ENCODE peak calls at places on chromosomes 6 and 20, in six cellular contexts. One of them, this sample, is unnamed.

GRCh38 chr6:43635387-43636311 is at the start of gene MAD2L1BP:
- DNase-seq in AG04450: no peak
- DNase-seq in cardiac fibroblast: peak
- DNase-seq in NCI-H1105: peak
- DNase-seq in Right ventricle myocardium superior: peak
- DNase-seq in stimulated activated naive CD8-positive, alpha-beta T cell treated with anti-CD3 and anti-CD28 coated beads, Interleukin-15, amount 100 ng/mL, for 72 hours: peak
- DNase-seq in this sample: peak

GRCh38 chr6:13538084-13538483 is 36.3 kb upstream of the SIRT5 start:
- DNase-seq in AG04450: peak
- DNase-seq in cardiac fibroblast: peak
- DNase-seq in NCI-H1105: no peak
- DNase-seq in Right ventricle myocardium superior: no peak
- DNase-seq in stimulated activated naive CD8-positive, alpha-beta T cell treated with anti-CD3 and anti-CD28 coated beads, Interleukin-15, amount 100 ng/mL, for 72 hours: no peak
- DNase-seq in this sample: peak

GRCh38 chr6:136014454-136015421 is 163.2 kb downstream of the PDE7B start:
- DNase-seq in AG04450: peak
- DNase-seq in cardiac fibroblast: peak
- DNase-seq in NCI-H1105: no peak
- DNase-seq in Right ventricle myocardium superior: no peak
- DNase-seq in stimulated activated naive CD8-positive, alpha-beta T cell treated with anti-CD3 and anti-CD28 coated beads, Interleukin-15, amount 100 ng/mL, for 72 hours: no peak
- DNase-seq in this sample: peak

GRCh38 chr20:34891166-34892062 is 15.0 kb downstream of the ACSS2 start:
- DNase-seq in AG04450: no peak
- DNase-seq in cardiac fibroblast: peak
- DNase-seq in NCI-H1105: no peak
- DNase-seq in Right ventricle myocardium superior: no peak
- DNase-seq in stimulated activated naive CD8-positive, alpha-beta T cell treated with anti-CD3 and anti-CD28 coated beads, Interleukin-15, amount 100 ng/mL, for 72 hours: peak
- DNase-seq in this sample: peak

GRCh38 chr20:61436674-61437279 is 184.7 kb downstream of the CDH4 start:
- DNase-seq in AG04450: no peak
- DNase-seq in cardiac fibroblast: peak
- DNase-seq in NCI-H1105: no peak
- DNase-seq in Right ventricle myocardium superior: no peak
- DNase-seq in stimulated activated naive CD8-positive, alpha-beta T cell treated with anti-CD3 and anti-CD28 coated beads, Interleukin-15, amount 100 ng/mL, for 72 hours: no peak
- DNase-seq in this sample: peak

GRCh38 chr6:121201108-121201507 is 133.2 kb downstream of the TBC1D32 start:
- DNase-seq in AG04450: no peak
- DNase-seq in cardiac fibroblast: peak
- DNase-seq in NCI-H1105: no peak
- DNase-seq in Right ventricle myocardium superior: no peak
- DNase-seq in stimulated activated naive CD8-positive, alpha-beta T cell treated with anti-CD3 and anti-CD28 coated beads, Interleukin-15, amount 100 ng/mL, for 72 hours: no peak
- DNase-seq in this sample: no peak

GRCh38 chr20:23082846-23083552 is 3.1 kb downstream of the CD93 start:
- DNase-seq in AG04450: no peak
- DNase-seq in cardiac fibroblast: no peak
- DNase-seq in NCI-H1105: no peak
- DNase-seq in Right ventricle myocardium superior: peak
- DNase-seq in stimulated activated naive CD8-positive, alpha-beta T cell treated with anti-CD3 and anti-CD28 coated beads, Interleukin-15, amount 100 ng/mL, for 72 hours: no peak
- DNase-seq in this sample: no peak

GRCh38 chr6:31713991-31714684 is 1.0 kb upstream of the LY6G6D start:
- DNase-seq in AG04450: no peak
- DNase-seq in cardiac fibroblast: no peak
- DNase-seq in NCI-H1105: no peak
- DNase-seq in Right ventricle myocardium superior: no peak
- DNase-seq in stimulated activated naive CD8-positive, alpha-beta T cell treated with anti-CD3 and anti-CD28 coated beads, Interleukin-15, amount 100 ng/mL, for 72 hours: no peak
- DNase-seq in this sample: no peak

GRCh38 chr20:63277466-63278272 is 5.1 kb downstream of the ARFGAP1 start:
- DNase-seq in AG04450: no peak
- DNase-seq in cardiac fibroblast: no peak
- DNase-seq in NCI-H1105: no peak
- DNase-seq in Right ventricle myocardium superior: no peak
- DNase-seq in stimulated activated naive CD8-positive, alpha-beta T cell treated with anti-CD3 and anti-CD28 coated beads, Interleukin-15, amount 100 ng/mL, for 72 hours: no peak
- DNase-seq in this sample: no peak

GRCh38 chr20:24755411-24755922 is 193.6 kb upstream of the CST7 start:
- DNase-seq in AG04450: no peak
- DNase-seq in cardiac fibroblast: no peak
- DNase-seq in NCI-H1105: no peak
- DNase-seq in Right ventricle myocardium superior: no peak
- DNase-seq in stimulated activated naive CD8-positive, alpha-beta T cell treated with anti-CD3 and anti-CD28 coated beads, Interleukin-15, amount 100 ng/mL, for 72 hours: no peak
- DNase-seq in this sample: no peak

GRCh38 chr20:33601861-33602260 is 60.3 kb upstream of the C20orf144 start:
- DNase-seq in AG04450: no peak
- DNase-seq in cardiac fibroblast: no peak
- DNase-seq in NCI-H1105: no peak
- DNase-seq in Right ventricle myocardium superior: no peak
- DNase-seq in stimulated activated naive CD8-positive, alpha-beta T cell treated with anti-CD3 and anti-CD28 coated beads, Interleukin-15, amount 100 ng/mL, for 72 hours: no peak
- DNase-seq in this sample: no peak

GRCh38 chr6:44036196-44036595 is 91.1 kb downstream of the MRPL14 start:
- DNase-seq in AG04450: no peak
- DNase-seq in cardiac fibroblast: peak
- DNase-seq in NCI-H1105: no peak
- DNase-seq in Right ventricle myocardium superior: peak
- DNase-seq in stimulated activated naive CD8-positive, alpha-beta T cell treated with anti-CD3 and anti-CD28 coated beads, Interleukin-15, amount 100 ng/mL, for 72 hours: no peak
- DNase-seq in this sample: peak

GRCh38 chr6:53326372-53327016 is 22.3 kb downstream of the ELOVL5 start:
- DNase-seq in AG04450: peak
- DNase-seq in cardiac fibroblast: peak
- DNase-seq in NCI-H1105: no peak
- DNase-seq in Right ventricle myocardium superior: peak
- DNase-seq in stimulated activated naive CD8-positive, alpha-beta T cell treated with anti-CD3 and anti-CD28 coated beads, Interleukin-15, amount 100 ng/mL, for 72 hours: no peak
- DNase-seq in this sample: peak

GRCh38 chr6:75210885-75211739 is 5.3 kb upstream of the COL12A1 start:
- DNase-seq in AG04450: peak
- DNase-seq in cardiac fibroblast: peak
- DNase-seq in NCI-H1105: peak
- DNase-seq in Right ventricle myocardium superior: no peak
- DNase-seq in stimulated activated naive CD8-positive, alpha-beta T cell treated with anti-CD3 and anti-CD28 coated beads, Interleukin-15, amount 100 ng/mL, for 72 hours: peak
- DNase-seq in this sample: peak

GRCh38 chr6:42239333-42239732 is 21.7 kb upstream of the MRPS10 start:
- DNase-seq in AG04450: no peak
- DNase-seq in cardiac fibroblast: no peak
- DNase-seq in NCI-H1105: no peak
- DNase-seq in Right ventricle myocardium superior: no peak
- DNase-seq in stimulated activated naive CD8-positive, alpha-beta T cell treated with anti-CD3 and anti-CD28 coated beads, Interleukin-15, amount 100 ng/mL, for 72 hours: no peak
- DNase-seq in this sample: no peak

GRCh38 chr6:100281471-100281878 is 183.2 kb downstream of the SIM1 start:
- DNase-seq in AG04450: no peak
- DNase-seq in cardiac fibroblast: no peak
- DNase-seq in NCI-H1105: peak
- DNase-seq in Right ventricle myocardium superior: no peak
- DNase-seq in stimulated activated naive CD8-positive, alpha-beta T cell treated with anti-CD3 and anti-CD28 coated beads, Interleukin-15, amount 100 ng/mL, for 72 hours: no peak
- DNase-seq in this sample: no peak